ENCODE peak calls at places on chromosomes 2 and 18, in ten cellular contexts. C is activated effector memory CD4-positive, alpha-beta T cell treated with anti-CD3 and anti-CD28 coated beads, Interleukin-2, amount 50 U/mL, for 16 hours; H is NCI-H1092; U is activated CD4-positive, CD25-positive, alpha-beta regulatory T cell treated with anti-CD3 and anti-CD28 coated beads, Interleukin-2, amount 50 U/mL, for 16 hours; W is HCEC 1CT; S is Peyer's patch; B is GOT3; F is endothelial cell; Y is CD4-positive, alpha-beta T cell; M is NCI-H345. V is an unnamed sample.

GRCh38 chr2:218070587-218070986 is 1.5 kb downstream of the RUFY4 start:
- DNase-seq in C (no peak), H (no peak), U (no peak), W (no peak), S (no peak), B (no peak), F (no peak), Y (no peak), M (no peak), V (peak)

GRCh38 chr2:113240915-113241911 is 37.5 kb downstream of the PAX8 start:
- DNase-seq in C (peak), H (no peak), U (no peak), W (peak), S (peak), B (peak), F (no peak), Y (no peak), M (no peak), V (peak)

GRCh38 chr2:171964328-171964727 is 35.4 kb upstream of the METAP1D start:
- DNase-seq in C (no peak), H (no peak), U (no peak), W (no peak), S (no peak), B (no peak), F (no peak), Y (no peak), M (peak), V (no peak)

GRCh38 chr2:240920783-240921231 is 14.7 kb downstream of the CROCC2 start:
- DNase-seq in C (peak), H (no peak), U (no peak), W (peak), S (no peak), B (no peak), F (no peak), Y (no peak), M (no peak), V (peak)

GRCh38 chr18:28432350-28432749 is 255.4 kb upstream of the CDH2 start:
- DNase-seq in C (no peak), H (no peak), U (no peak), W (peak), S (no peak), B (no peak), F (no peak), Y (no peak), M (no peak), V (no peak)

GRCh38 chr18:46407471-46408166 is 249.4 kb downstream of the LOXHD1 start:
- DNase-seq in C (no peak), H (no peak), U (no peak), W (no peak), S (no peak), B (no peak), F (no peak), Y (no peak), M (no peak), V (no peak)

GRCh38 chr2:128086244-128086643 is 4.8 kb upstream of the UGGT1 start:
- DNase-seq in C (no peak), H (no peak), U (no peak), W (no peak), S (no peak), B (no peak), F (no peak), Y (no peak), M (no peak), V (no peak)

GRCh38 chr2:11738589-11739436 is 7.6 kb upstream of the LPIN1 start:
- DNase-seq in C (no peak), H (peak), U (no peak), W (peak), S (peak), B (peak), F (peak), Y (no peak), M (peak), V (peak)

GRCh38 chr18:31983976-31984375 is 34.6 kb upstream of the RNF125 start:
- DNase-seq in C (no peak), H (no peak), U (no peak), W (no peak), S (no peak), B (no peak), F (no peak), Y (no peak), M (no peak), V (no peak)

GRCh38 chr2:162582357-162582798 is 238.4 kb downstream of the GCA start:
- DNase-seq in C (no peak), H (no peak), U (no peak), W (peak), S (no peak), B (no peak), F (no peak), Y (no peak), M (peak), V (no peak)

GRCh38 chr2:152432206-152432653 is 97.3 kb downstream of the FMNL2 start:
- DNase-seq in C (no peak), H (no peak), U (no peak), W (peak), S (no peak), B (no peak), F (no peak), Y (no peak), M (no peak), V (no peak)

GRCh38 chr2:190158798-190159434 is 96.4 kb upstream of the MSTN start:
- DNase-seq in C (no peak), H (no peak), U (no peak), W (no peak), S (no peak), B (no peak), F (peak), Y (no peak), M (no peak), V (no peak)

GRCh38 chr18:21342372-21342771 is 100.3 kb downstream of the GREB1L start:
- DNase-seq in C (no peak), H (no peak), U (no peak), W (no peak), S (no peak), B (no peak), F (no peak), Y (no peak), M (no peak), V (no peak)

GRCh38 chr18:58196164-58196563 is 152.1 kb downstream of the NEDD4L start:
- DNase-seq in C (no peak), H (no peak), U (no peak), W (peak), S (no peak), B (no peak), F (no peak), Y (no peak), M (no peak), V (no peak)

GRCh38 chr2:233468746-233469110 is 97.9 kb downstream of the USP40 start:
- DNase-seq in C (peak), H (no peak), U (no peak), W (no peak), S (no peak), B (no peak), F (no peak), Y (no peak), M (no peak), V (peak)

GRCh38 chr2:2512931-2513330 is 181.9 kb upstream of the MYT1L start:
- DNase-seq in C (no peak), H (no peak), U (no peak), W (no peak), S (no peak), B (no peak), F (no peak), Y (no peak), M (no peak), V (no peak)

GRCh38 chr2:163884416-163884815 is 148.6 kb upstream of the FIGN start:
- DNase-seq in C (no peak), H (no peak), U (no peak), W (no peak), S (no peak), B (no peak), F (no peak), Y (no peak), M (no peak), V (no peak)

GRCh38 chr18:78402966-78403365 is 576.7 kb upstream of the SALL3 start:
- DNase-seq in C (no peak), H (no peak), U (no peak), W (no peak), S (no peak), B (no peak), F (no peak), Y (no peak), M (no peak), V (no peak)

V was measured in posterior vena cava.